ENCODE peak calls at places on chromosomes 16 and 17, in six cellular contexts. One of them, this sample, is unnamed.
A peak's percentile ranks its signal among the peaks of the same experiment; 100 is the strongest.

GRCh38 chr16:89956511-89957213 is 8.1 kb downstream of the DEF8 start:
- DNase-seq in HepG2: no peak
- DNase-seq in A549: no peak
- DNase-seq in esophagus squamous epithelium: no peak
- DNase-seq in adrenal gland: no peak
- DNase-seq in endothelial cell of umbilical vein: no peak
- DNase-seq in this sample: no peak

GRCh38 chr16:48054881-48055601 is 100.8 kb downstream of the ABCC12 start:
- DNase-seq in HepG2: peak; percentile 35
- DNase-seq in esophagus squamous epithelium: no peak
- DNase-seq in A549: peak; percentile 66
- DNase-seq in endothelial cell of umbilical vein: peak; percentile 45
- DNase-seq in adrenal gland: peak; percentile 46
- DNase-seq in this sample: peak; percentile 46

GRCh38 chr16:55408656-55409055 is 70.3 kb upstream of the MMP2 start:
- DNase-seq in A549: no peak
- DNase-seq in adrenal gland: no peak
- DNase-seq in endothelial cell of umbilical vein: no peak
- DNase-seq in esophagus squamous epithelium: no peak
- DNase-seq in HepG2: no peak
- DNase-seq in this sample: no peak

GRCh38 chr17:14308965-14309879 is 8.3 kb downstream of the HS3ST3B1 start:
- DNase-seq in esophagus squamous epithelium: peak; percentile 24
- DNase-seq in adrenal gland: peak; percentile 93
- DNase-seq in endothelial cell of umbilical vein: peak; percentile 34
- DNase-seq in HepG2: peak; percentile 94
- DNase-seq in A549: peak; percentile 39
- DNase-seq in this sample: peak; percentile 81

GRCh38 chr17:29094101-29094708 is 51.3 kb downstream of the PIPOX start:
- DNase-seq in A549: no peak
- DNase-seq in esophagus squamous epithelium: no peak
- DNase-seq in endothelial cell of umbilical vein: no peak
- DNase-seq in HepG2: no peak
- DNase-seq in adrenal gland: no peak
- DNase-seq in this sample: no peak

GRCh38 chr17:79393358-79394038 is 217.4 kb downstream of the RBFOX3 start:
- DNase-seq in esophagus squamous epithelium: no peak
- DNase-seq in A549: peak; percentile 69
- DNase-seq in adrenal gland: peak; percentile 69
- DNase-seq in HepG2: peak; percentile 50
- DNase-seq in endothelial cell of umbilical vein: peak; percentile 63
- DNase-seq in this sample: peak; percentile 72

GRCh38 chr17:13940858-13941665 is 128.2 kb upstream of the COX10 start:
- DNase-seq in esophagus squamous epithelium: no peak
- DNase-seq in A549: peak; percentile 78
- DNase-seq in HepG2: no peak
- DNase-seq in endothelial cell of umbilical vein: no peak
- DNase-seq in adrenal gland: peak; percentile 16
- DNase-seq in this sample: no peak

GRCh38 chr17:52517176-52517575 is 358.7 kb upstream of the CA10 start:
- DNase-seq in HepG2: no peak
- DNase-seq in adrenal gland: no peak
- DNase-seq in endothelial cell of umbilical vein: no peak
- DNase-seq in A549: no peak
- DNase-seq in esophagus squamous epithelium: no peak
- DNase-seq in this sample: no peak

GRCh38 chr17:75637143-75637538 is 3.9 kb downstream of the SMIM5 start:
- DNase-seq in adrenal gland: no peak
- DNase-seq in endothelial cell of umbilical vein: no peak
- DNase-seq in HepG2: no peak
- DNase-seq in A549: no peak
- DNase-seq in esophagus squamous epithelium: no peak
- DNase-seq in this sample: peak; percentile 48

GRCh38 chr16:7372095-7372494 is 39.5 kb downstream of the RBFOX1 start:
- DNase-seq in HepG2: no peak
- DNase-seq in esophagus squamous epithelium: no peak
- DNase-seq in A549: no peak
- DNase-seq in endothelial cell of umbilical vein: no peak
- DNase-seq in adrenal gland: no peak
- DNase-seq in this sample: no peak

GRCh38 chr17:20993863-20994778 is 48.7 kb downstream of the USP22 start:
- DNase-seq in HepG2: no peak
- DNase-seq in endothelial cell of umbilical vein: no peak
- DNase-seq in A549: no peak
- DNase-seq in adrenal gland: no peak
- DNase-seq in esophagus squamous epithelium: no peak
- DNase-seq in this sample: no peak

GRCh38 chr17:21452377-21453143 is 76.4 kb downstream of the KCNJ12 start:
- DNase-seq in A549: peak; percentile 62
- DNase-seq in esophagus squamous epithelium: no peak
- DNase-seq in adrenal gland: peak; percentile 51
- DNase-seq in endothelial cell of umbilical vein: peak; percentile 51
- DNase-seq in HepG2: peak; percentile 13
- DNase-seq in this sample: peak; percentile 61

GRCh38 chr17:45172541-45173286 is 11.0 kb downstream of the HEXIM2 start:
- DNase-seq in endothelial cell of umbilical vein: no peak
- DNase-seq in adrenal gland: peak; percentile 91
- DNase-seq in HepG2: peak; percentile 97
- DNase-seq in esophagus squamous epithelium: no peak
- DNase-seq in A549: peak; percentile 99
- DNase-seq in this sample: no peak

GRCh38 chr17:56913867-56914640 is at the start of gene TRIM25:
- DNase-seq in esophagus squamous epithelium: peak; percentile 68
- DNase-seq in endothelial cell of umbilical vein: peak; percentile 90
- DNase-seq in adrenal gland: peak; percentile 95
- DNase-seq in A549: peak; percentile 93
- DNase-seq in HepG2: peak; percentile 86
- DNase-seq in this sample: peak; percentile 91

GRCh38 chr17:13597723-13598347 is 3.9 kb downstream of the HS3ST3A1 start:
- DNase-seq in A549: peak; percentile 59
- DNase-seq in endothelial cell of umbilical vein: peak; percentile 27
- DNase-seq in adrenal gland: peak; percentile 31
- DNase-seq in HepG2: peak; percentile 45
- DNase-seq in esophagus squamous epithelium: no peak
- DNase-seq in this sample: peak; percentile 50

GRCh38 chr16:84284168-84284722 is 10.4 kb upstream of the WFDC1 start:
- DNase-seq in endothelial cell of umbilical vein: no peak
- DNase-seq in adrenal gland: peak; percentile 65
- DNase-seq in esophagus squamous epithelium: no peak
- DNase-seq in HepG2: peak; percentile 48
- DNase-seq in A549: no peak
- DNase-seq in this sample: no peak

GRCh38 chr17:4986951-4987766 is at the start of gene CAMTA2:
- DNase-seq in A549: peak; percentile 87
- DNase-seq in endothelial cell of umbilical vein: peak; percentile 83
- DNase-seq in esophagus squamous epithelium: no peak
- DNase-seq in HepG2: peak; percentile 72
- DNase-seq in adrenal gland: peak; percentile 86
- DNase-seq in this sample: peak; percentile 86
- TF ChIP-seq POLR2A in A549: peak; percentile 54
- TF ChIP-seq POLR2A in endothelial cell of umbilical vein: peak; percentile 70
- TF ChIP-seq POLR2A in esophagus squamous epithelium: no peak
- TF ChIP-seq POLR2A in HepG2: no peak
- TF ChIP-seq POLR2A in adrenal gland: peak; percentile 58
- TF ChIP-seq POLR2A in this sample: peak; percentile 77

DNA sequence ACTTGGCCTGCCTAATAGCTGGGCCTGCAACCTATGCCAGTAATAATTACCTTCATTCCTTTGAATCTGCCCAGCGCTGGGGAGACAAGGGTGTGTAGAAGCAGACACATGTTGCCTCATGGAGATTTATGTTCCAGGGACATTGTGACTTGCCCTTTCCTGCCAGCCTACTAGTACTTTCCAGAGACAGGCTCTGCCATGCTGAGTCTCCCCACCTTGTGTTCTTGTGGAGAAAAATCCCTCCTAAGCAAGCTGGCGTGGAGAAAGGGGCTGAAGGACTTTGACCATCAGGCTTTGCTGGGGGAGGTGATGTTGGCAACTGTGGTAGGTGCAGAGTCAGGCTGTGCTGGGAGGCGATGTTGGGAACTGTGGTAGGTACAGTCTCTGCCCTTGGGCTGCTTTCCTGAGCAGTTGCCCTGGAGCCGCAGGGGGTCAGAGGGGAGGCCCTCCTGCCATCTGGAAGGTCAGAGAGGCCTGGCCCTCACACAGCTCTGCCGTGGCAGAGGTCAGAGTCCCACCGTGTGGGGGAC is 4.0 kb downstream of the KSR1 start:
- DNase-seq in adrenal gland: peak; percentile 34
- DNase-seq in endothelial cell of umbilical vein: no peak
- DNase-seq in A549: no peak
- DNase-seq in HepG2: peak; percentile 43
- DNase-seq in esophagus squamous epithelium: no peak
- DNase-seq in this sample: no peak
- TF ChIP-seq POLR2A in adrenal gland: no peak
- TF ChIP-seq POLR2A in endothelial cell of umbilical vein: no peak
- TF ChIP-seq POLR2A in A549: no peak
- TF ChIP-seq POLR2A in HepG2: no peak
- TF ChIP-seq POLR2A in esophagus squamous epithelium: no peak
- TF ChIP-seq POLR2A in this sample: no peak

GRCh38 chr16:76612497-76612896 is 335.3 kb downstream of the CNTNAP4 start:
- DNase-seq in A549: no peak
- DNase-seq in adrenal gland: no peak
- DNase-seq in esophagus squamous epithelium: no peak
- DNase-seq in endothelial cell of umbilical vein: no peak
- DNase-seq in HepG2: no peak
- DNase-seq in this sample: no peak
- TF ChIP-seq POLR2A in A549: no peak
- TF ChIP-seq POLR2A in adrenal gland: no peak
- TF ChIP-seq POLR2A in esophagus squamous epithelium: no peak
- TF ChIP-seq POLR2A in endothelial cell of umbilical vein: no peak
- TF ChIP-seq POLR2A in HepG2: no peak
- TF ChIP-seq POLR2A in this sample: no peak

GRCh38 chr17:78134899-78135385 is 4.4 kb downstream of the TMC8 start:
- DNase-seq in esophagus squamous epithelium: no peak
- DNase-seq in HepG2: no peak
- DNase-seq in adrenal gland: no peak
- DNase-seq in endothelial cell of umbilical vein: no peak
- DNase-seq in A549: no peak
- DNase-seq in this sample: no peak
- TF ChIP-seq POLR2A in esophagus squamous epithelium: no peak
- TF ChIP-seq POLR2A in HepG2: no peak
- TF ChIP-seq POLR2A in adrenal gland: no peak
- TF ChIP-seq POLR2A in endothelial cell of umbilical vein: no peak
- TF ChIP-seq POLR2A in A549: no peak
- TF ChIP-seq POLR2A in this sample: no peak

This sample was measured in erythroblast.